ENCODE peak calls at places on chromosome 12, in six cellular contexts. R is Calu3, A is progenitor cell of endocrine pancreas, C is mucosa of descending colon, H is tibial artery, F is stomach. I is an unnamed sample.

GRCh38 chr12:129771238-129771637 is 132.6 kb downstream of the TMEM132D start:
- DNase-seq in R (no peak), A (no peak), C (no peak), H (no peak), F (no peak), I (no peak)

GRCh38 chr12:3047961-3048360 is 29.2 kb upstream of the TSPAN9 start:
- DNase-seq in R (no peak), A (no peak), C (no peak), H (no peak), F (no peak), I (no peak)

GRCh38 chr12:91604897-91605296 is 422.3 kb upstream of the DCN start:
- DNase-seq in R (no peak), A (no peak), C (no peak), H (no peak), F (no peak), I (no peak)

GRCh38 chr12:67520611-67521010 is 127.9 kb upstream of the DYRK2 start:
- DNase-seq in R (no peak), A (no peak), C (no peak), H (no peak), F (no peak), I (no peak)

GRCh38 chr12:47886471-47887240 is 18.1 kb downstream of the VDR start:
- DNase-seq in R (no peak), A (no peak), C (no peak), H (no peak), F (no peak), I (no peak)

GRCh38 chr12:96522283-96522682 is 32.9 kb downstream of the CFAP54 start:
- DNase-seq in R (no peak), A (no peak), C (no peak), H (no peak), F (no peak), I (no peak)

GRCh38 chr12:126038434-126038833 is 973.2 kb downstream of the AACS start:
- DNase-seq in R (no peak), A (no peak), C (no peak), H (no peak), F (no peak), I (no peak)

GRCh38 chr12:77842430-77842829 is 11.7 kb downstream of the NAV3 start:
- DNase-seq in R (no peak), A (no peak), C (no peak), H (no peak), F (no peak), I (no peak)

GRCh38 chr12:4324366-4324765 is 3.4 kb downstream of the TIGAR start:
- DNase-seq in R (no peak), A (no peak), C (no peak), H (no peak), F (no peak), I (no peak)

GRCh38 chr12:24839268-24839791 is 109.6 kb downstream of the BCAT1 start:
- DNase-seq in R (no peak), A (no peak), C (no peak), H (no peak), F (no peak), I (no peak)

GRCh38 chr12:49294804-49295086 is 202 bp upstream of the PRPH start:
- DNase-seq in R (no peak), A (no peak), C (no peak), H (no peak), F (no peak), I (no peak)

GRCh38 chr12:124694846-124695497 is 127.6 kb upstream of the NCOR2 start:
- DNase-seq in R (peak), A (no peak), C (no peak), H (no peak), F (no peak), I (no peak)

GRCh38 chr12:3680919-3681594 is 71.9 kb downstream of the CRACR2A start:
- DNase-seq in R (peak), A (no peak), C (peak), H (no peak), F (peak), I (no peak)

GRCh38 chr12:104748356-104748755 is 209.7 kb downstream of the SLC41A2 start:
- DNase-seq in R (no peak), A (no peak), C (no peak), H (no peak), F (no peak), I (no peak)

GRCh38 chr12:69240625-69240984 is 1.2 kb downstream of the CPSF6 start:
- DNase-seq in R (no peak), A (no peak), C (no peak), H (no peak), F (no peak), I (no peak)

GRCh38 chr12:59874781-59875180 is 279.0 kb downstream of the SLC16A7 start:
- DNase-seq in R (no peak), A (no peak), C (no peak), H (no peak), F (no peak), I (no peak)

GRCh38 chr12:32444895-32445294 is 45.5 kb downstream of the FGD4 start:
- DNase-seq in R (peak), A (no peak), C (no peak), H (no peak), F (no peak), I (no peak)

GRCh38 chr12:19643635-19644034 is 204.3 kb downstream of the AEBP2 start:
- DNase-seq in R (peak), A (no peak), C (no peak), H (no peak), F (no peak), I (no peak)

GRCh38 chr12:87809916-87810315 is 219.3 kb downstream of the C12orf50 start:
- DNase-seq in R (no peak), A (no peak), C (no peak), H (no peak), F (no peak), I (no peak)

GRCh38 chr12:127726928-127727327 is 540.0 kb upstream of the TMEM132C start:
- DNase-seq in R (no peak), A (no peak), C (no peak), H (no peak), F (no peak), I (no peak)

GRCh38 chr12:116861331-116861730 is 19.9 kb downstream of the HRK start:
- DNase-seq in R (no peak), A (no peak), C (no peak), H (peak), F (no peak), I (no peak)

GRCh38 chr12:31644536-31644935 is 15.0 kb upstream of the ETFBKMT start:
- DNase-seq in R (no peak), A (no peak), C (no peak), H (no peak), F (peak), I (no peak)

GRCh38 chr12:14373202-14373601 is 7.7 kb downstream of the ATF7IP start:
- DNase-seq in R (no peak), A (no peak), C (no peak), H (no peak), F (no peak), I (no peak)

GRCh38 chr12:48004039-48004940 is at the start of gene COL2A1:
- DNase-seq in R (no peak), A (peak), C (no peak), H (no peak), F (no peak), I (peak)

GRCh38 chr12:61291647-61292046 is 968.6 kb upstream of the USP15 start:
- DNase-seq in R (no peak), A (no peak), C (no peak), H (no peak), F (no peak), I (no peak)

GRCh38 chr12:18595406-18595805 is 142.4 kb downstream of the PLCZ1 start:
- DNase-seq in R (peak), A (no peak), C (no peak), H (no peak), F (no peak), I (no peak)

GRCh38 chr12:90100619-90101018 is 392.0 kb upstream of the ATP2B1 start:
- DNase-seq in R (no peak), A (no peak), C (no peak), H (no peak), F (no peak), I (no peak)

GRCh38 chr12:77049767-77050353 is 15.5 kb downstream of the E2F7 start:
- DNase-seq in R (peak), A (no peak), C (no peak), H (no peak), F (no peak), I (no peak)

GRCh38 chr12:117494833-117495714 is 133.6 kb upstream of the NOS1 start:
- DNase-seq in R (no peak), A (no peak), C (no peak), H (no peak), F (peak), I (no peak)

GRCh38 chr12:65568517-65568916 is 255.8 kb upstream of the HMGA2 start:
- DNase-seq in R (peak), A (no peak), C (no peak), H (no peak), F (peak), I (no peak)

GRCh38 chr12:46126050-46126727 is 135.8 kb upstream of the SCAF11 start:
- DNase-seq in R (no peak), A (no peak), C (no peak), H (no peak), F (no peak), I (no peak)

GRCh38 chr12:1758887-1759286 is 61.5 kb upstream of the LRTM2 start:
- DNase-seq in R (no peak), A (no peak), C (no peak), H (no peak), F (no peak), I (no peak)

GRCh38 chr12:43812926-43813325 is 6.8 kb upstream of the TWF1 start:
- DNase-seq in R (no peak), A (no peak), C (no peak), H (no peak), F (no peak), I (no peak)

GRCh38 chr12:49923035-49923644 is 19.4 kb upstream of the FAIM2 start:
- DNase-seq in R (no peak), A (no peak), C (no peak), H (peak), F (no peak), I (no peak)

GRCh38 chr12:106897082-106897481 is 58.6 kb upstream of the TMEM263 start:
- DNase-seq in R (peak), A (no peak), C (no peak), H (no peak), F (no peak), I (no peak)

GRCh38 chr12:104747956-104748355 is 210.1 kb downstream of the SLC41A2 start:
- DNase-seq in R (no peak), A (no peak), C (no peak), H (no peak), F (no peak), I (no peak)

GRCh38 chr12:97380440-97380839 is 82.2 kb upstream of the RMST start:
- DNase-seq in R (no peak), A (no peak), C (no peak), H (no peak), F (no peak), I (no peak)

GRCh38 chr12:69779928-69780327 is 41.3 kb downstream of the RAB3IP start:
- DNase-seq in R (peak), A (no peak), C (no peak), H (no peak), F (no peak), I (no peak)

GRCh38 chr12:117284160-117284559 is 77.3 kb downstream of the NOS1 start:
- DNase-seq in R (no peak), A (no peak), C (no peak), H (no peak), F (no peak), I (no peak)

GRCh38 chr12:132735496-132735895 is 24.9 kb downstream of the PGAM5 start:
- DNase-seq in R (no peak), A (no peak), C (peak), H (no peak), F (no peak), I (no peak)

GRCh38 chr12:132739600-132740312 is 21.9 kb downstream of the ANKLE2 start:
- DNase-seq in R (no peak), A (no peak), C (peak), H (no peak), F (no peak), I (no peak)

GRCh38 chr12:132736378-132736777 is 25.3 kb downstream of the ANKLE2 start:
- DNase-seq in R (no peak), A (no peak), C (peak), H (no peak), F (no peak), I (no peak)

GRCh38 chr12:132734206-132734605 is 23.6 kb downstream of the PGAM5 start:
- DNase-seq in R (no peak), A (no peak), C (peak), H (no peak), F (no peak), I (no peak)

GRCh38 chr12:132736913-132737312 is 24.7 kb downstream of the ANKLE2 start:
- DNase-seq in R (no peak), A (no peak), C (peak), H (no peak), F (no peak), I (no peak)
- TF ChIP-seq CTCF in R (no peak), A (no peak), C (no peak), H (no peak), F (no peak), I (no peak)

GRCh38 chr12:53951577-53952334 is 2.9 kb upstream of the HOXC12 start:
- DNase-seq in R (no peak), A (no peak), C (no peak), H (no peak), F (no peak), I (no peak)

GRCh38 chr12:53950441-53950781 is 4.3 kb upstream of the HOXC12 start:
- DNase-seq in R (no peak), A (no peak), C (no peak), H (no peak), F (no peak), I (no peak)

GRCh38 chr12:53950789-53951576 is 3.7 kb upstream of the HOXC12 start:
- DNase-seq in R (no peak), A (no peak), C (no peak), H (no peak), F (no peak), I (no peak)

GRCh38 chr12:53949631-53950440 is 4.9 kb upstream of the HOXC12 start:
- DNase-seq in R (no peak), A (no peak), C (no peak), H (no peak), F (no peak), I (no peak)

GRCh38 chr12:53948650-53949593 is 5.8 kb upstream of the HOXC12 start:
- DNase-seq in R (no peak), A (no peak), C (no peak), H (no peak), F (no peak), I (no peak)
- TF ChIP-seq CTCF in R (no peak), A (no peak), C (no peak), H (no peak), F (no peak), I (no peak)

GRCh38 chr12:27460471-27460978 is 14.0 kb downstream of the SMCO2 start:
- DNase-seq in R (peak), A (no peak), C (no peak), H (no peak), F (no peak), I (no peak)

GRCh38 chr12:27467641-27468040 is 21.1 kb downstream of the SMCO2 start:
- DNase-seq in R (no peak), A (no peak), C (no peak), H (no peak), F (no peak), I (no peak)

GRCh38 chr12:27462151-27462694 is 15.7 kb downstream of the SMCO2 start:
- DNase-seq in R (no peak), A (no peak), C (no peak), H (no peak), F (no peak), I (no peak)

GRCh38 chr12:27463826-27464554 is 17.5 kb downstream of the SMCO2 start:
- DNase-seq in R (no peak), A (no peak), C (peak), H (no peak), F (no peak), I (no peak)

DNA sequence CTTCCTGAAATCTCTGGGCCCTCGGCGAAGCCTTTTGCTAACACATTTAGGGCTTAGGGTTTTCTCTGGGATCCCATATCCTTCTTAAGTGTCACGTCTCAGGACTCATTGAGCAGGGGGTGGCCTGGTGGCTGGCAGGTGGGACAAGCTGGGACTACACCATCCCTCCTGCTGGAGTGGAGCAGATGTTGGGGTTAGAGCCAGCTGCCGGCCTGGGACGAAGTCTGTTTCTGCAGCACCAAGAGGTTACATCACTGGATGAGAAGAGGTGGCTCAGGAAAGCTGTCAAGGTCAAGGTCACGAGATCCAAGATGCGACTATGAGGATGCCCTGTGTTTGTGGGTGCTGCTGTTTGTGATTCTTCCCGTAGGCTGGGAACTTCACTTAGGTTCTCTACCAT is 16.3 kb downstream of the SMCO2 start:
- DNase-seq in R (no peak), A (no peak), C (no peak), H (no peak), F (no peak), I (no peak)
- TF ChIP-seq CTCF in R (no peak), A (no peak), C (no peak), H (no peak), F (no peak), I (no peak)

GRCh38 chr12:112111931-112112330 is 3.3 kb upstream of the NAA25 start:
- DNase-seq in R (peak), A (no peak), C (no peak), H (no peak), F (no peak), I (no peak)
- TF ChIP-seq CTCF in R (no peak), A (no peak), C (no peak), H (no peak), F (no peak), I (no peak)

DNA sequence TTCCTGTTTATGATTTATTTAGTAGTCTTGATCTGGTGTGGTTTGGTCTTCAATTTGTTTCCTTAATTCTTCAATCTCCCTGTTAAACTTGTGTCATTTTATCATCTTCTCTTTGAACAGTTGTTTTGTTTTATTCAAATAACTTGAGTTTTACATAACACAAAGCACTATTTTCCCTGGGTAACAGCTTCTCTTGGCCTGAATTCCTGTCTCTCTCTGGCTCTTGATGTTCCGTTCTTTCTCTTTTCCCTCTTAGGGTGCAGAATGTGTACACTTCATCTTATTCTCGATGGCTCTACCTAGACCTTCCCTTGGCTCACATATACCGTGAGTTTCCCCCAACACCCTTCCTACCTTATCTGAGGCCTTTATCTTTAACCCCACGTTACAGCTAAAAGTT is 36.8 kb upstream of the VPS33A start:
- DNase-seq in R (no peak), A (no peak), C (no peak), H (no peak), F (no peak), I (no peak)
- TF ChIP-seq CTCF in R (no peak), A (no peak), C (no peak), H (no peak), F (no peak), I (no peak)

GRCh38 chr12:15590180-15590826 is 198.9 kb downstream of the EPS8 start:
- DNase-seq in R (peak), A (peak), C (no peak), H (peak), F (peak), I (no peak)
- TF ChIP-seq CTCF in R (peak), A (peak), C (peak), H (peak), F (peak), I (peak)